ENCODE peak calls at places on chromosomes 5 and 9, in four cellular contexts. B is fibroblast of villous mesenchyme, I is GM13977, O is fibroblast of lung. A is an unnamed sample.

GRCh38 chr9:11016081-11016480 is 403.3 kb upstream of the PTPRD start:
- DNase-seq in O (no peak), I (no peak), B (no peak), A (no peak)

GRCh38 chr9:135061441-135061840 is 26.0 kb upstream of the OLFM1 start:
- DNase-seq in I (no peak), B (no peak), O (no peak), A (no peak)

GRCh38 chr5:73686912-73687311 is 60.9 kb downstream of the ARHGEF28 start:
- DNase-seq in B (no peak), O (no peak), I (peak), A (peak)

GRCh38 chr5:178785999-178786398 is 55.5 kb upstream of the ZNF354A start:
- DNase-seq in B (peak), I (no peak), O (no peak), A (no peak)

GRCh38 chr5:61659221-61659696 is 327.2 kb downstream of the ZSWIM6 start:
- DNase-seq in I (no peak), O (no peak), B (no peak), A (no peak)

GRCh38 chr5:160869962-160870521 is 18.0 kb upstream of the ATP10B start:
- DNase-seq in B (no peak), O (no peak), I (no peak), A (no peak)

GRCh38 chr9:132898043-132898442 is 19.3 kb downstream of the SPACA9 start:
- DNase-seq in O (no peak), I (no peak), B (no peak), A (no peak)

GRCh38 chr5:139767960-139768359 is 27.6 kb upstream of the PSD2 start:
- DNase-seq in B (no peak), O (no peak), I (no peak), A (no peak)

GRCh38 chr5:133245191-133246052 is 193.6 kb downstream of the HSPA4 start:
- DNase-seq in B (peak), I (no peak), O (peak), A (no peak)

GRCh38 chr9:16369427-16369826 is 501.0 kb downstream of the BNC2 start:
- DNase-seq in O (no peak), B (no peak), I (no peak), A (no peak)

GRCh38 chr9:136171009-136171800 is 33.7 kb downstream of the LHX3 start:
- DNase-seq in I (peak), O (peak), B (no peak), A (no peak)

GRCh38 chr5:150789943-150790611 is 11.5 kb downstream of the SMIM3 start:
- DNase-seq in B (peak), I (peak), O (peak), A (peak)

GRCh38 chr9:133103987-133104505 is 17.0 kb downstream of the RALGDS start:
- DNase-seq in I (no peak), O (no peak), B (no peak), A (no peak)

GRCh38 chr9:137199411-137200121 is 975 bp downstream of the TPRN start:
- DNase-seq in B (peak), O (no peak), I (no peak), A (no peak)

GRCh38 chr5:140239939-140240700 is 62.8 kb downstream of the PFDN1 start:
- DNase-seq in O (peak), I (peak), B (peak), A (peak)

GRCh38 chr5:97986069-97986468 is 787.4 kb upstream of the RGMB start:
- DNase-seq in O (peak), B (peak), I (no peak), A (no peak)

GRCh38 chr5:113169720-113170119 is 193.1 kb downstream of the DCP2 start:
- DNase-seq in O (peak), B (peak), I (no peak), A (no peak)

GRCh38 chr9:109254317-109254716 is 66.5 kb downstream of the EPB41L4B start:
- DNase-seq in O (peak), I (no peak), B (peak), A (no peak)

GRCh38 chr5:41087461-41087860 is 16.3 kb upstream of the MROH2B start:
- DNase-seq in I (no peak), B (peak), O (peak), A (no peak)

GRCh38 chr5:13477118-13477737 is 467.3 kb downstream of the DNAH5 start:
- DNase-seq in I (no peak), B (no peak), O (no peak), A (no peak)

GRCh38 chr5:134945041-134945440 is 22.7 kb upstream of the CATSPER3 start:
- DNase-seq in B (no peak), O (no peak), I (no peak), A (no peak)

GRCh38 chr5:107592515-107592914 is 78.2 kb downstream of the EFNA5 start:
- DNase-seq in I (no peak), O (no peak), B (no peak), A (no peak)